ENCODE peak calls at places on chromosomes 4 and X, in ten cellular contexts. T is prostate gland, P is uterus, L is spleen, A is body of pancreas, F is IMR-90, S is transverse colon, D is A549, B is H1, R is K562. N is an unnamed sample.

GRCh38 chr4:168585168-168586091 is 88.6 kb downstream of the PALLD start:
- DNase-seq in T (peak), P (peak), L (no peak), A (peak), F (peak), S (peak), D (peak), B (peak), R (peak), N (peak)

GRCh38 chr4:102901804-102902203 is 33.0 kb downstream of the CISD2 start:
- DNase-seq in T (no peak), P (no peak), L (no peak), A (no peak), F (no peak), S (no peak), D (no peak), B (no peak), R (no peak), N (no peak)

GRCh38 chr4:186078977-186079697 is 10.2 kb downstream of the TLR3 start:
- DNase-seq in T (peak), P (no peak), L (no peak), A (no peak), F (no peak), S (no peak), D (no peak), B (no peak), R (no peak), N (no peak)

GRCh38 chr4:151678048-151678853 is 82.6 kb downstream of the GATB start:
- DNase-seq in T (no peak), P (no peak), L (no peak), A (no peak), F (no peak), S (no peak), D (no peak), B (no peak), R (no peak), N (no peak)

GRCh38 chrX:150329282-150329681 is 33.8 kb upstream of the MAMLD1 start:
- DNase-seq in T (no peak), P (no peak), L (no peak), A (no peak), F (no peak), S (no peak), D (no peak), B (no peak), R (no peak), N (no peak)

GRCh38 chr4:107027379-107027778 is 8.7 kb downstream of the DKK2 start:
- DNase-seq in T (no peak), P (no peak), L (no peak), A (no peak), F (no peak), S (no peak), D (no peak), B (no peak), R (no peak), N (no peak)

GRCh38 chr4:158236304-158237030 is 26.2 kb downstream of the TMEM144 start:
- DNase-seq in T (no peak), P (no peak), L (no peak), A (no peak), F (no peak), S (no peak), D (no peak), B (no peak), R (no peak), N (peak)

GRCh38 chr4:126328914-126329313 is 1014.2 kb downstream of the FAT4 start:
- DNase-seq in T (no peak), P (no peak), L (no peak), A (no peak), F (no peak), S (no peak), D (no peak), B (no peak), R (no peak), N (no peak)

GRCh38 chr4:144667500-144667899 is 21.5 kb downstream of the HHIP start:
- DNase-seq in T (no peak), P (no peak), L (no peak), A (no peak), F (no peak), S (no peak), D (no peak), B (no peak), R (no peak), N (no peak)

GRCh38 chrX:116317409-116317808 is 119.0 kb upstream of the SLC6A14 start:
- DNase-seq in T (no peak), P (no peak), L (no peak), A (peak), F (no peak), S (no peak), D (no peak), B (no peak), R (no peak), N (peak)

GRCh38 chr4:122679946-122680345 is 52.6 kb upstream of the BBS12 start:
- DNase-seq in T (no peak), P (no peak), L (no peak), A (no peak), F (peak), S (no peak), D (no peak), B (no peak), R (no peak), N (no peak)

GRCh38 chrX:65871671-65872311 is 168.1 kb downstream of the VSIG4 start:
- DNase-seq in T (no peak), P (no peak), L (no peak), A (no peak), F (no peak), S (peak), D (peak), B (peak), R (peak), N (no peak)

GRCh38 chrX:43505759-43506158 is 150.3 kb upstream of the MAOA start:
- DNase-seq in T (no peak), P (no peak), L (no peak), A (no peak), F (no peak), S (no peak), D (no peak), B (no peak), R (no peak), N (no peak)

GRCh38 chrX:107825698-107826285 is at the start of gene MID2:
- DNase-seq in T (peak), P (peak), L (peak), A (peak), F (no peak), S (peak), D (peak), B (peak), R (no peak), N (peak)

GRCh38 chr4:146456681-146457080 is 65.1 kb downstream of the SLC10A7 start:
- DNase-seq in T (no peak), P (no peak), L (no peak), A (no peak), F (no peak), S (no peak), D (no peak), B (no peak), R (no peak), N (no peak)

GRCh38 chrX:127879585-127879984 is 172.6 kb downstream of the ACTRT1 start:
- DNase-seq in T (no peak), P (no peak), L (no peak), A (no peak), F (no peak), S (no peak), D (no peak), B (no peak), R (no peak), N (no peak)

GRCh38 chr4:87090305-87090704 is 130.1 kb downstream of the KLHL8 start:
- DNase-seq in T (no peak), P (no peak), L (no peak), A (no peak), F (no peak), S (no peak), D (no peak), B (no peak), R (no peak), N (no peak)

GRCh38 chrX:129641941-129642340 is 12.8 kb downstream of the APLN start:
- DNase-seq in T (no peak), P (no peak), L (no peak), A (no peak), F (peak), S (no peak), D (no peak), B (no peak), R (no peak), N (peak)

GRCh38 chr4:25449688-25450087 is 72.6 kb downstream of the ANAPC4 start:
- DNase-seq in T (no peak), P (no peak), L (no peak), A (no peak), F (no peak), S (no peak), D (no peak), B (no peak), R (no peak), N (no peak)
- H3K27ac ChIP-seq in T (no peak), P (no peak), L (no peak), A (no peak), F (no peak), S (no peak), D (no peak), B (no peak), R (no peak), N (no peak)

DNA sequence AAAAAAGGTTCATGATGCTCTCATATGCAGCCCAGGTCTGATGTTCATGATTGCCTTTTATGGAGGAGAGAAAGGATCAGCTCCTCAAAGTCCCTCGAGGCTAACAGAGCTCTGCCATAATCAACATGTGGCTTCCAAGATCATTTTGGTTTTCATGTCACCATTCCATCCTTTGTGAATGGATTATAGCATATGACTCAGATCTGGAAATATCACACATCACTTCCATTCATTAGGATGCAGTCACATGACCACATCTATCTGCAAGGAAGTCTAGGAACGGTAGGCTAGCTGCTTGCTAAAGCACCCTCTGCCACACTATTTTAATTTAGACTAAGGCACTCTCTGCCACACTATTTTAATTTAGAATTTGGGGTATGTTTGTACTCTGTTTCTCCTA is 77.6 kb downstream of the COX18 start:
- DNase-seq in T (no peak), P (no peak), L (no peak), A (no peak), F (no peak), S (no peak), D (no peak), B (no peak), R (no peak), N (no peak)
- TF ChIP-seq POLR2A in T (no peak), P (no peak), L (no peak), A (no peak), F (no peak), S (no peak), D (no peak), B (no peak), R (no peak), N (no peak)

DNA sequence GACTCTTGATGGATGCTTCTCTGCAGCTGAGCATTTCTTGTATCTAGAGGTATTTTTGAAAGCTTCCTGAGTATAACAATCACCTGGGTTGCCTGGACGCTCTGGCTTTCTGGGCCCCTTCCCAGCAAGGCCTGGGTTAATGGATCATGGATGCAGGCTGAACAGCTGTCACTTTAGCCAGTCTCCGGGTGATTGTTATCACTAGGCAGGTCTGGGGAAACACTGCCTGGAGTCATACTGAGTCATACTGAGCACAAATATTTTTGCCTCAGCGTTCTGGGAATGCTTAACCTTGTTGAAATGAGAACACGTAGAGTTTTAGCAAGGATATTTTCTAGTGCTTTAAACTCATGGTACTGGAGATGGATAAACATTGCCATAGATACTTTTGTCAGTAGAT is 102.6 kb downstream of the PHEX start:
- DNase-seq in T (peak), P (no peak), L (no peak), A (peak), F (peak), S (no peak), D (peak), B (no peak), R (no peak), N (no peak)
- H3K27ac ChIP-seq in T (peak), P (peak), L (no peak), A (peak), F (peak), S (peak), D (peak), B (no peak), R (no peak), N (peak)

GRCh38 chrX:154437971-154438893 is 1.3 kb downstream of the GDI1 start:
- DNase-seq in T (no peak), P (no peak), L (no peak), A (no peak), F (no peak), S (no peak), D (no peak), B (no peak), R (no peak), N (no peak)

GRCh38 chrX:154435171-154435733 is 1.7 kb upstream of the GDI1 start:
- DNase-seq in T (no peak), P (peak), L (peak), A (no peak), F (no peak), S (no peak), D (no peak), B (no peak), R (no peak), N (no peak)

GRCh38 chrX:154436290-154436596 is 711 bp upstream of the GDI1 start:
- DNase-seq in T (no peak), P (no peak), L (no peak), A (no peak), F (no peak), S (no peak), D (no peak), B (no peak), R (no peak), N (no peak)

GRCh38 chrX:154437398-154437752 is 421 bp downstream of the GDI1 start:
- DNase-seq in T (no peak), P (no peak), L (no peak), A (no peak), F (no peak), S (no peak), D (no peak), B (no peak), R (no peak), N (no peak)

GRCh38 chrX:154436597-154437397 is at the start of gene GDI1:
- DNase-seq in T (no peak), P (no peak), L (peak), A (peak), F (peak), S (peak), D (peak), B (peak), R (peak), N (peak)
- TF ChIP-seq POLR2A in T (peak), P (peak), L (no peak), A (peak), F (no peak), S (peak), D (peak), B (no peak), R (peak), N (no peak)

N was measured in heart left ventricle.